ENCODE peak calls at places on chromosomes 5 and 9, in six cellular contexts. S, W, B, K, P and Y are unnamed samples.

GRCh38 chr5:1652873-1653707 is 129.3 kb upstream of the LPCAT1 start:
- DNase-seq in W (no peak), S (no peak), K (no peak), B (peak), P (no peak), Y (no peak)

GRCh38 chr5:150847334-150847695 is 994 bp downstream of the IRGM start:
- DNase-seq in P (no peak), K (no peak), B (no peak), S (no peak), W (no peak), Y (no peak)

GRCh38 chr5:77990020-77990419 is 213.9 kb upstream of the TBCA start:
- DNase-seq in W (no peak), K (no peak), S (no peak), B (no peak), P (no peak), Y (no peak)

GRCh38 chr5:97363577-97363976 is 180.5 kb upstream of the RIOK2 start:
- DNase-seq in P (no peak), W (no peak), S (no peak), K (no peak), B (no peak), Y (no peak)

GRCh38 chr9:88503845-88504764 is 30.9 kb upstream of the NXNL2 start:
- DNase-seq in S (no peak), W (no peak), P (no peak), K (no peak), B (no peak), Y (no peak)

GRCh38 chr5:77588175-77588574 is 50.3 kb downstream of the OTP start:
- DNase-seq in K (no peak), S (no peak), B (no peak), P (no peak), W (no peak), Y (no peak)

GRCh38 chr9:98380065-98380681 is 124.7 kb upstream of the TBC1D2 start:
- DNase-seq in S (peak), K (peak), P (no peak), W (peak), B (no peak), Y (no peak)

GRCh38 chr9:79256691-79257213 is 315.0 kb upstream of the TLE4 start:
- DNase-seq in K (peak), B (no peak), P (no peak), W (peak), S (peak), Y (no peak)

GRCh38 chr9:24931894-24932293 is 386.2 kb upstream of the IZUMO3 start:
- DNase-seq in S (no peak), K (no peak), B (no peak), W (no peak), P (no peak), Y (no peak)

GRCh38 chr9:133562611-133563285 is 28.2 kb downstream of the ADAMTSL2 start:
- DNase-seq in K (no peak), P (no peak), B (no peak), S (no peak), W (no peak), Y (no peak)

GRCh38 chr5:41524174-41524573 is 13.8 kb upstream of the PLCXD3 start:
- DNase-seq in K (peak), P (no peak), S (peak), W (no peak), B (no peak), Y (no peak)

GRCh38 chr9:18550286-18550685 is 76.3 kb downstream of the ADAMTSL1 start:
- DNase-seq in S (no peak), B (no peak), W (no peak), K (no peak), P (no peak), Y (no peak)

GRCh38 chr9:36625006-36625600 is 52.4 kb downstream of the MELK start:
- DNase-seq in P (no peak), K (peak), B (no peak), W (peak), S (peak), Y (no peak)

GRCh38 chr5:1542755-1543154 is 19.0 kb upstream of the LPCAT1 start:
- DNase-seq in W (peak), B (peak), K (peak), P (peak), S (no peak), Y (no peak)

GRCh38 chr9:27429917-27430316 is 94.2 kb upstream of the IFNK start:
- DNase-seq in S (no peak), W (no peak), P (no peak), B (no peak), K (no peak), Y (no peak)

GRCh38 chr5:54754878-54755277 is 230.5 kb downstream of the ESM1 start:
- DNase-seq in S (no peak), B (peak), P (no peak), K (no peak), W (no peak), Y (no peak)

GRCh38 chr9:129523953-129524847 is 96.7 kb downstream of the C9orf50 start:
- DNase-seq in P (no peak), B (no peak), S (no peak), W (no peak), K (no peak), Y (no peak)

GRCh38 chr9:19976226-19976625 is 187.4 kb upstream of the SLC24A2 start:
- DNase-seq in K (no peak), S (peak), B (no peak), W (no peak), P (no peak), Y (no peak)

GRCh38 chr5:143148461-143149170 is 254.9 kb downstream of the NR3C1 start:
- DNase-seq in W (peak), K (peak), S (peak), P (no peak), B (no peak), Y (no peak)

GRCh38 chr5:54401515-54401914 is 54.0 kb upstream of the HSPB3 start:
- DNase-seq in S (no peak), P (no peak), W (no peak), K (no peak), B (no peak), Y (peak)

GRCh38 chr9:75358837-75359236 is 270.5 kb downstream of the OSTF1 start:
- DNase-seq in S (no peak), W (no peak), B (no peak), K (no peak), P (no peak), Y (no peak)

GRCh38 chr5:67636091-67636490 is 439.5 kb upstream of the CD180 start:
- DNase-seq in K (peak), P (no peak), W (peak), S (peak), B (peak), Y (no peak)

GRCh38 chr5:78959767-78960166 is 25.3 kb downstream of the ARSB start:
- DNase-seq in P (no peak), S (no peak), W (no peak), B (no peak), K (no peak), Y (no peak)

GRCh38 chr9:120619751-120620655 is 40.0 kb upstream of the CDK5RAP2 start:
- DNase-seq in S (peak), B (no peak), W (peak), K (peak), P (peak), Y (peak)

GRCh38 chr9:93684806-93685553 is 108.6 kb downstream of the PHF2 start:
- DNase-seq in K (peak), S (peak), W (peak), P (no peak), B (peak), Y (no peak)

GRCh38 chr5:142960309-142960696 is 190.1 kb downstream of the ARHGAP26 start:
- DNase-seq in S (peak), P (no peak), W (peak), B (no peak), K (peak), Y (no peak)

GRCh38 chr5:37838933-37839341 is 904 bp downstream of the GDNF start:
- DNase-seq in S (no peak), W (no peak), B (no peak), P (no peak), K (no peak), Y (no peak)

GRCh38 chr9:116193636-116194035 is 40.0 kb downstream of the PAPPA start:
- DNase-seq in W (peak), S (peak), B (no peak), K (peak), P (no peak), Y (no peak)

GRCh38 chr5:14574124-14574523 is 7.5 kb upstream of the OTULINL start:
- DNase-seq in B (no peak), W (no peak), S (no peak), K (no peak), P (no peak), Y (no peak)

GRCh38 chr5:35926389-35927051 is 11.9 kb downstream of the CAPSL start:
- DNase-seq in B (no peak), S (peak), K (peak), W (peak), P (peak), Y (peak)

GRCh38 chr9:130444565-130445221 is at the start of gene ASS1:
- DNase-seq in P (peak), B (peak), K (peak), S (peak), W (no peak), Y (no peak)

GRCh38 chr5:142883025-142883424 is 112.8 kb downstream of the ARHGAP26 start:
- DNase-seq in K (peak), P (no peak), S (peak), W (peak), B (no peak), Y (no peak)

GRCh38 chr9:101691657-101692056 is 46.8 kb downstream of the GRIN3A start:
- DNase-seq in S (no peak), P (no peak), W (no peak), K (no peak), B (no peak), Y (no peak)

GRCh38 chr9:137113385-137114159 is 961 bp downstream of the DPP7 start:
- DNase-seq in S (peak), B (no peak), W (peak), K (no peak), P (no peak), Y (no peak)

GRCh38 chr5:43315262-43315661 is 2.0 kb upstream of the HMGCS1 start:
- DNase-seq in P (no peak), K (peak), S (peak), B (no peak), W (no peak), Y (no peak)

GRCh38 chr9:94867842-94868312 is 141.4 kb downstream of the AOPEP start:
- DNase-seq in B (no peak), S (peak), W (peak), K (peak), P (no peak), Y (no peak)

GRCh38 chr9:12775963-12776774 is 1.3 kb downstream of the LURAP1L start:
- DNase-seq in W (peak), P (peak), K (peak), S (peak), B (peak), Y (no peak)

GRCh38 chr5:175714686-175715085 is 56.8 kb downstream of the HRH2 start:
- DNase-seq in W (no peak), K (no peak), S (no peak), B (peak), P (no peak), Y (no peak)

GRCh38 chr9:89593776-89594427 is 10.9 kb upstream of the GADD45G start:
- DNase-seq in W (peak), P (peak), K (peak), S (peak), B (no peak), Y (no peak)

GRCh38 chr5:33257807-33258491 is 182.8 kb upstream of the TARS1 start:
- DNase-seq in P (no peak), K (peak), S (peak), B (no peak), W (peak), Y (no peak)
- TF ChIP-seq CTCF in P (no peak), K (no peak), S (peak), B (no peak), W (peak), Y (no peak)

DNA sequence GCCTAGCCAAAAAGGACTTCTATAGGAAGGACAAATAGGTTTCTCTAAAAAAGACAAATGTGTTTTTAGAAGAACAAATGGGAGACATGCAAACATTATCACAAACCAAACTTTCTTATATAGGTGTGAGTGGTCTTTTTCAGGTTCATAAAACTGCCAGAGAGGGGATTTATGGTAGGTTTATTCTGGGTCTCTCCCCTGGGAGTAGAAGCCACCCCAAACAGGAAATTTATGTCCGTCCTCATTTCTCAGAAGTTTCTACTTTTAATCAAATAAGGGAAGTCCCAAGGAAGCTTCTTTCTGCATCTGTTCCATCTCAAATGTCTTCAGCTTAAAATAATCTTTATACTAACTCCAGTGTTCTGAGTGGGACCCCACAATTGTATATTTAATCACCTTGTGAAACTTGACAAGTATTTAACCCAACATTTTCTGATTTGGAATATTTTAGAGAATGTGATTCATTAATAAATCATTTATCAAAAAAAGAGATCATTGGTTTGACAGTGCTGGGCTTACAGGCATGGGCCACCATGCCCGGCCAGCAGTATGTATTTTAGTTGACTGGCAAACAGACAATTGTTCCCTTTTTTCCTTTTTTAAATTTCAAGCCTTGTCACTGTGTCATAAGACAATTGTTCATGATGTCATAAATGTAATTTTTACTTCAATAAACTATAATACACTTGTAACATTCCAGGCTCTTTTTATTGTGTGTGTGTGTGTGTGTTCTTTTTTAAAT is 44.5 kb upstream of the GLDC start:
- DNase-seq in W (no peak), B (no peak), S (no peak), K (no peak), P (no peak), Y (no peak)
- H3K4me3 ChIP-seq in W (no peak), B (no peak), S (no peak), K (no peak), P (no peak), Y (no peak)

GRCh38 chr5:177496111-177497010 is 1.0 kb downstream of the PDLIM7 start:
- DNase-seq in B (no peak), S (peak), P (peak), W (peak), K (peak), Y (no peak)
- TF ChIP-seq CTCF in B (no peak), S (peak), P (no peak), W (peak), K (peak), Y (peak)

GRCh38 chr5:88665750-88666215 is 217.2 kb downstream of the MEF2C start:
- DNase-seq in W (no peak), S (no peak), B (no peak), K (no peak), P (no peak), Y (no peak)

GRCh38 chr5:88669314-88669713 is 213.7 kb downstream of the MEF2C start:
- DNase-seq in P (no peak), S (no peak), K (no peak), B (no peak), W (no peak), Y (no peak)

GRCh38 chr5:88664630-88665029 is 218.4 kb downstream of the MEF2C start:
- DNase-seq in W (no peak), B (no peak), K (no peak), P (no peak), S (no peak), Y (no peak)

GRCh38 chr5:88666761-88667186 is 216.2 kb downstream of the MEF2C start:
- DNase-seq in W (peak), K (no peak), B (no peak), P (no peak), S (peak), Y (no peak)

DNA sequence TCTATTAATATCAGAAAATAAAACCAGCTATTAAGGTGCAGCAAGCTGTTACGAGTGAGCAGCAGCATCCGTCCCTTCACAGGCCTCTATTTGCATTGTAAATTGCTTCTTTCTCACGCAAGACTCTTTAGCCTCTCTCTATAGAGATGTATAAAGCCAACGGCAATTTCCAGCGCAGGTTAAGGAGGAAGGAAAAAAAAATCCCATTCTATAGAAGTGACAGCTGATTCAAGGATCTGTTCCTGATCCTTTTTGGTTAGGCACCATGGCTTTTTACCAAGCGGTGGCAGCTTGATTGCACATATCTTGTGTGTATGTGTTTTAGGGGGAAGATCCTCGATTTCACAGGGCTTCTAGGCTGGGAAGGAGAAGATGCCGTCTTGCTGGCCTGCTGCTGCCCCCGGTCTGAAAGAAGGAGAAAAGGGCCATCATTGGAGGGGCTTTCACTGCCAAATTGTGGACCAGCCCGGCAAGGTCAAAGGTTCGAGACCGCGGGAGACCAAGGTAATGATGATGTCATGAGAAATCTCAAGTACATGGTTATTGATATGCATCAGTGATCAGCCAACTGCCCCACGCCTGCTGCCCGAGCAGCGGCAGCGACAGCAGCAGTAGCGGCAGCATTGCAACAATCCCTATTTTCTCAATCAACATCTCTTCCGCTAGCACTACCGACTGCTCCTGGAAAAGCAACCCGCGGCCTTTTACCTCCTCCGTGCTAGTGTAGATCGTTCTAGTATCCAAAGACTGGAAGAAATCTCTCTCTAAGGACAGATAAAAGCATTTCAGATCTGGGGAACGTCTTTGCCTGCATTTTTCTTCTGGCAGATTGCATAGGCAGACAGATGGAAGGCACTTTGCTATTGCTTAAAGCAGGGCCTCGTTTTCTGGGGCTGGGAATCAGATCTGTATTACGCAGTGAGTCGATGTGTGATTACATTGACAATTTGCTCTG is 215.5 kb downstream of the MEF2C start:
- DNase-seq in P (no peak), K (no peak), B (no peak), W (no peak), S (no peak), Y (no peak)
- H3K4me3 ChIP-seq in P (peak), K (no peak), B (no peak), W (peak), S (peak), Y (peak)

GRCh38 chr5:59684388-59685003 is 209.0 kb downstream of the PDE4D start:
- DNase-seq in B (no peak), K (no peak), W (no peak), P (no peak), S (no peak), Y (no peak)
- TF ChIP-seq CTCF in B (no peak), K (no peak), W (no peak), P (no peak), S (no peak), Y (no peak)

GRCh38 chr5:149583394-149583793 is 2.1 kb downstream of the ARHGEF37 start:
- DNase-seq in S (peak), B (no peak), K (peak), P (peak), W (peak), Y (no peak)

GRCh38 chr5:149584106-149584505 is 2.8 kb downstream of the ARHGEF37 start:
- DNase-seq in S (no peak), B (no peak), K (peak), P (no peak), W (no peak), Y (no peak)

GRCh38 chr5:149581192-149581861 is at the start of gene ARHGEF37:
- DNase-seq in W (peak), S (peak), P (peak), K (peak), B (peak), Y (no peak)

GRCh38 chr5:149580808-149581191 is 498 bp upstream of the ARHGEF37 start:
- DNase-seq in K (no peak), B (no peak), W (no peak), S (no peak), P (no peak), Y (no peak)

GRCh38 chr5:149581931-149582768 is 852 bp downstream of the ARHGEF37 start:
- DNase-seq in K (peak), S (peak), B (no peak), P (peak), W (peak), Y (no peak)
- H3K4me3 ChIP-seq in K (peak), S (peak), B (no peak), P (peak), W (peak), Y (no peak)

DNA sequence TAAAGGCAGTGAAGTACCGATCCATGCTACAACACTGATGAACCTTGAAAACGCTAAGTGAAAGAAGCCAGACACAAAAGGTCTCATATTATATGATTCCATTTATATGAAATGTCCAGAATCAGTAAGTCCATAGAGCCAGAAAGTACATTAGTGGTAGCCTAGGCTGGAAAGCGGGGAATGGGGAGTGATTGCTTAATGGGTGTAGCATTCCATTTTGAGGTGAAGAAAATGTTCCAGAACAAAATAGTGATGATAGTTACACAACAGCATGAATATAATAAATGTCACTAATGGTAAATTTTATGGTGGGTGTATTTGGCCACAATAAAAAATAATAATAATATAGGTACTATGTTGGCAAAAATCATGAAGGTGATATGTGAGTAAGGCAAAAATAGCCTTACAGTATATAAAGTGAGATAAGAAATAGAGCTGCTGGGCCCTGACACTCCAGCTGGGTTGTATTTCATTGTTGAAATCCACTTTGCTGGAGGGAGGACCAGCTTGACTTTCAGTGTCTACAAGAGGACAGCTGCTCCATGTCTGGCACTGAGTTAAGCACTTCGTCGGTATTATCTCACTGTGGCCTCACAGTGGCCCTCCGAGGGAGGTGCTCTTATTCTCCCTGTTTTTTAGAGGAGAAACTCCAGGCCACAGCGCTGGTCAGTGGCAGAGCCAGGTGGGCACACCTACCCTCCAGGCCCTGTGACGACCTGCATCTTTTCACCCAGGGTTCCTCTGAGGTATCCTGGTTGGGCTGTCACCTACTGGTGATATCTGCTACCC is 22.4 kb upstream of the ANGPTL2 start:
- DNase-seq in W (peak), B (no peak), K (peak), P (no peak), S (no peak), Y (no peak)
- TF ChIP-seq CTCF in W (no peak), B (no peak), K (peak), P (no peak), S (no peak), Y (no peak)

GRCh38 chr5:80964919-80965318 is 4.8 kb downstream of the RASGRF2 start:
- DNase-seq in W (no peak), K (no peak), P (no peak), B (no peak), S (no peak), Y (no peak)
- H3K4me3 ChIP-seq in W (no peak), K (no peak), P (no peak), B (no peak), S (no peak), Y (no peak)